ENCODE peak calls at places on chromosomes 13 and 19, in seven cellular contexts. Z is stimulated activated CD4-positive, alpha-beta T cell treated with anti-CD3 and anti-CD28 coated beads, Interleukin-2, amount 100 ng/mL, for 4 hours; A is stimulated activated CD8-positive, alpha-beta memory T cell treated with anti-CD3 and anti-CD28 coated beads, Interleukin-12 subunit alpha, Interleukin-12 subunit beta, amount 100 ng/mL, for 1 hour; K is CD8-positive, alpha-beta memory T cell; N is heart right ventricle; H is pancreas; P is CD4-positive, alpha-beta T cell. F is an unnamed sample.
A peak's percentile ranks its signal among the peaks of the same experiment; 100 is the strongest.

GRCh38 chr13:45257638-45258338 is 56.9 kb upstream of the KCTD4 start:
- DNase-seq in Z (no peak), A (no peak), K (no peak), N (no peak), H (no peak), P (no peak), F (no peak)

GRCh38 chr19:29577662-29577963 is 28.5 kb upstream of the POP4 start:
- DNase-seq in Z (no peak), A (no peak), K (no peak), N (no peak), H (no peak), P (no peak), F (no peak)

GRCh38 chr13:50126378-50127016 is 111.3 kb downstream of the KCNRG start:
- DNase-seq in Z (no peak), A (no peak), K (no peak), N (no peak), H (no peak), P (no peak), F (no peak)

GRCh38 chr13:19864339-19865309 is 1.2 kb upstream of the ZMYM5 start:
- DNase-seq in Z (peak; percentile 63), A (peak; percentile 50), K (peak; percentile 74), N (peak; percentile 76), H (peak; percentile 77), P (peak; percentile 68), F (peak; percentile 68)

GRCh38 chr13:36807616-36808015 is 11.4 kb upstream of the RFXAP start:
- DNase-seq in Z (no peak), A (no peak), K (no peak), N (no peak), H (no peak), P (no peak), F (no peak)

GRCh38 chr19:10043286-10043927 is 30.1 kb downstream of the RDH8 start:
- DNase-seq in Z (no peak), A (no peak), K (no peak), N (no peak), H (no peak), P (no peak), F (no peak)

GRCh38 chr13:81540777-81541176 is 1199.9 kb upstream of the SPRY2 start:
- DNase-seq in Z (no peak), A (no peak), K (no peak), N (no peak), H (no peak), P (no peak), F (no peak)

GRCh38 chr19:6286676-6287075 is 6.9 kb upstream of the MLLT1 start:
- DNase-seq in Z (no peak), A (no peak), K (no peak), N (no peak), H (peak; percentile 6), P (no peak), F (no peak)

GRCh38 chr19:33204136-33204973 is 10.2 kb downstream of the LRP3 start:
- DNase-seq in Z (no peak), A (no peak), K (no peak), N (no peak), H (no peak), P (no peak), F (no peak)

GRCh38 chr13:109900723-109901122 is 114.3 kb upstream of the IRS2 start:
- DNase-seq in Z (no peak), A (no peak), K (no peak), N (no peak), H (no peak), P (no peak), F (no peak)

GRCh38 chr13:24265453-24265852 is 43.9 kb upstream of the C1QTNF9 start:
- DNase-seq in Z (no peak), A (no peak), K (no peak), N (no peak), H (no peak), P (no peak), F (no peak)

F was measured in effector memory CD8-positive, alpha-beta T cell.